ENCODE peak calls at places on chromosomes 16 and 17, in eight cellular contexts. A is A172; J is stimulated activated naive CD4-positive, alpha-beta T cell; W is activated CD4-positive, alpha-beta T cell treated with anti-CD3 and anti-CD28 coated beads for 4 hours; Z is T-helper 22 cell; I is IMR-90; X is tibial nerve; G is activated CD4-positive, CD25-positive, alpha-beta regulatory T cell treated with anti-CD3 and anti-CD28 coated beads, Interleukin-2, amount 50 U/mL, for 16 hours. S is an unnamed sample.

GRCh38 chr17:57106107-57106835 is 21.2 kb downstream of the AKAP1 start:
- DNase-seq in G (no peak), X (no peak), Z (no peak), I (no peak), W (no peak), J (no peak), A (peak), S (no peak)

GRCh38 chr16:10641555-10641952 is 53.2 kb downstream of the TEKT5 start:
- DNase-seq in G (no peak), X (no peak), I (no peak), W (no peak), J (no peak), Z (no peak), A (no peak), S (no peak)

GRCh38 chr16:54931041-54931756 is 534 bp downstream of the IRX5 start:
- DNase-seq in X (no peak), W (no peak), G (no peak), J (no peak), Z (no peak), I (no peak), A (peak), S (no peak)

GRCh38 chr17:18626152-18626870 is 17.9 kb downstream of the TBC1D28 start:
- DNase-seq in G (no peak), Z (no peak), J (no peak), W (no peak), I (no peak), X (no peak), A (no peak), S (no peak)

GRCh38 chr17:5758651-5759050 is 174.3 kb upstream of the NLRP1 start:
- DNase-seq in X (no peak), J (no peak), A (peak), I (peak), W (no peak), G (no peak), Z (no peak), S (no peak)

GRCh38 chr17:51860934-51861561 is 297.5 kb downstream of the CA10 start:
- DNase-seq in G (no peak), Z (no peak), I (no peak), A (no peak), W (no peak), J (no peak), X (no peak), S (no peak)

GRCh38 chr16:49478107-49478506 is 104.5 kb downstream of the C16orf78 start:
- DNase-seq in W (no peak), X (no peak), G (no peak), Z (no peak), A (no peak), J (no peak), I (no peak), S (no peak)

GRCh38 chr17:40019140-40019991 is 4.1 kb downstream of the CSF3 start:
- DNase-seq in G (no peak), W (no peak), I (peak), J (no peak), A (no peak), X (no peak), Z (no peak), S (no peak)

GRCh38 chr16:70803354-70803753 is 2.4 kb upstream of the VAC14 start:
- DNase-seq in Z (no peak), G (no peak), X (no peak), W (no peak), J (no peak), I (peak), A (no peak), S (no peak)